ENCODE peak calls at places on chromosome 10, in six cellular contexts. One of them, this sample, is unnamed. For H3K9me3, the result is how much of the 10 kb centered on the place peaks cover.

GRCh38 chr10:90587561-90587960 is 270.3 kb downstream of the HTR7 start:
- DNase-seq in right lobe of liver: no peak
- DNase-seq in colonic mucosa: no peak
- DNase-seq in AG04450: no peak
- DNase-seq in heart right ventricle: no peak
- DNase-seq in heart left ventricle: no peak
- DNase-seq in this sample: no peak

GRCh38 chr10:113522460-113522859 is 30.4 kb upstream of the HABP2 start:
- DNase-seq in colonic mucosa: no peak
- DNase-seq in heart left ventricle: no peak
- DNase-seq in AG04450: no peak
- DNase-seq in right lobe of liver: no peak
- DNase-seq in heart right ventricle: no peak
- DNase-seq in this sample: no peak

GRCh38 chr10:93063977-93064660 is 3.5 kb downstream of the CYP26C1 start:
- DNase-seq in AG04450: no peak
- DNase-seq in heart left ventricle: no peak
- DNase-seq in heart right ventricle: no peak
- DNase-seq in colonic mucosa: no peak
- DNase-seq in right lobe of liver: no peak
- DNase-seq in this sample: no peak

GRCh38 chr10:102118867-102119266 is 1.3 kb downstream of the LDB1 start:
- DNase-seq in colonic mucosa: peak
- DNase-seq in heart right ventricle: peak
- DNase-seq in right lobe of liver: no peak
- DNase-seq in heart left ventricle: peak
- DNase-seq in AG04450: no peak
- DNase-seq in this sample: no peak

GRCh38 chr10:62589689-62590088 is 214.8 kb upstream of the ADO start:
- DNase-seq in heart left ventricle: no peak
- DNase-seq in colonic mucosa: no peak
- DNase-seq in right lobe of liver: no peak
- DNase-seq in heart right ventricle: no peak
- DNase-seq in AG04450: no peak
- DNase-seq in this sample: no peak

GRCh38 chr10:75681334-75681733 is 249.9 kb downstream of the LRMDA start:
- DNase-seq in AG04450: no peak
- DNase-seq in heart left ventricle: no peak
- DNase-seq in heart right ventricle: no peak
- DNase-seq in colonic mucosa: no peak
- DNase-seq in right lobe of liver: peak
- DNase-seq in this sample: no peak

GRCh38 chr10:119428789-119429188 is 113.7 kb downstream of the RGS10 start:
- DNase-seq in AG04450: no peak
- DNase-seq in heart right ventricle: no peak
- DNase-seq in heart left ventricle: no peak
- DNase-seq in right lobe of liver: peak
- DNase-seq in colonic mucosa: no peak
- DNase-seq in this sample: no peak

GRCh38 chr10:85645097-85645496 is 721.5 kb downstream of the GRID1 start:
- DNase-seq in AG04450: no peak
- DNase-seq in heart right ventricle: no peak
- DNase-seq in right lobe of liver: no peak
- DNase-seq in heart left ventricle: no peak
- DNase-seq in colonic mucosa: no peak
- DNase-seq in this sample: no peak

GRCh38 chr10:60735244-60735643 is 43.0 kb upstream of the CDK1 start:
- DNase-seq in heart left ventricle: no peak
- DNase-seq in AG04450: no peak
- DNase-seq in colonic mucosa: peak
- DNase-seq in right lobe of liver: no peak
- DNase-seq in heart right ventricle: no peak
- DNase-seq in this sample: no peak

GRCh38 chr10:30813872-30814471 is 184.4 kb upstream of the LYZL2 start:
- DNase-seq in right lobe of liver: no peak
- DNase-seq in colonic mucosa: no peak
- DNase-seq in heart left ventricle: no peak
- DNase-seq in AG04450: no peak
- DNase-seq in heart right ventricle: no peak
- DNase-seq in this sample: no peak

DNA sequence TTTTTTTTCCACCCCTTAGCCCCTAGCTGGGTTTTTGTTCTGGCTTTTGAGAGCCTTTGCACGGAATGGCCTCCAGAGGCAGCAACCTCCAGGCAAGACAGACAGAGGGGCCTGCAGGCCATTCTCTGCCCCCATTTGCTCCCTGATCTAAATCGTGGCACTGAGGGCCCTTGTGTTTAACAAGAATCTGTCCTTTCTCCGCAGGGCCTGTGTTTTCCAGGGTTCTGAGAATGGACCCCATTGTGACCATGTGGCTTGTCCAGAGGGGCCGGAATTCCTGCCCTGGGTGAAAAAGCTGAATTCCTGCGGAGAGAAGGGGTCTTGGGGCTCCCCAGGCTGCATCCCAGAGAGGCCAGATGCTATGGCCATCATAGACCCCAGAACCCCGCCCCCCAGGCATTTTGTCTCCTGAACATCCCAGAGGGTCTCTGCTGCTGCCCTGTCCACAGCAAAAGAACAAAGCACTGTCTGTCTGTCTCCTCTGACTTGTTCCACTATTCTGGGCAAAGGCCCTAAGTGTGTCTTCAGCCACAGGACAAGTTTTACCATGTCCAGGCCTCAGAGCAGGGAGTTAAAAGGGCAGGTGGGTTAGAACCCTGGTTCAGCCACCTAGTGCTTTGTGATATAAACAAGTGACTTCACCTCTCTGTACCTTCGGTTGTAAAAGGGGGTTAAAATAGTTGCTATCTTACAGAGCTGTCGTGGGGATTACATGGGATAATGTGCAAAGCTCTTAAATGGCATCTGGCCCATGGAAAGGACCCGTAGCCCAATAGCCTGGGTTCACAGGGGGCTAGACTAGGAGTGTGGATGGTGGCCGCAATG is 155.6 kb downstream of the SH3PXD2A start:
- DNase-seq in colonic mucosa: no peak
- DNase-seq in AG04450: no peak
- DNase-seq in heart left ventricle: no peak
- DNase-seq in right lobe of liver: no peak
- DNase-seq in heart right ventricle: no peak
- DNase-seq in this sample: no peak
- TF ChIP-seq CTCF in colonic mucosa: no peak
- TF ChIP-seq CTCF in AG04450: peak
- TF ChIP-seq CTCF in heart left ventricle: no peak
- TF ChIP-seq CTCF in right lobe of liver: no peak
- TF ChIP-seq CTCF in heart right ventricle: no peak
- TF ChIP-seq CTCF in this sample: no peak

GRCh38 chr10:132788180-132788830 is 2.4 kb upstream of the NKX6-2 start:
- DNase-seq in AG04450: no peak
- DNase-seq in heart left ventricle: no peak
- DNase-seq in colonic mucosa: no peak
- DNase-seq in right lobe of liver: no peak
- DNase-seq in heart right ventricle: no peak
- DNase-seq in this sample: no peak
- H3K9me3 ChIP-seq in AG04450: under half
- H3K9me3 ChIP-seq in heart left ventricle: under half
- H3K9me3 ChIP-seq in colonic mucosa: under half
- H3K9me3 ChIP-seq in right lobe of liver: under half
- H3K9me3 ChIP-seq in heart right ventricle: under half
- H3K9me3 ChIP-seq in this sample: under half

GRCh38 chr10:27724287-27724686 is 21.3 kb downstream of the MKX start:
- DNase-seq in AG04450: no peak
- DNase-seq in heart right ventricle: no peak
- DNase-seq in colonic mucosa: no peak
- DNase-seq in heart left ventricle: no peak
- DNase-seq in right lobe of liver: no peak
- DNase-seq in this sample: no peak
- TF ChIP-seq CTCF in AG04450: peak
- TF ChIP-seq CTCF in heart right ventricle: no peak
- TF ChIP-seq CTCF in colonic mucosa: no peak
- TF ChIP-seq CTCF in heart left ventricle: peak
- TF ChIP-seq CTCF in right lobe of liver: no peak
- TF ChIP-seq CTCF in this sample: no peak

GRCh38 chr10:14839305-14839695 is 1.2 kb downstream of the HSPA14 start:
- DNase-seq in heart right ventricle: no peak
- DNase-seq in right lobe of liver: no peak
- DNase-seq in colonic mucosa: peak
- DNase-seq in AG04450: no peak
- DNase-seq in heart left ventricle: no peak
- DNase-seq in this sample: no peak
- H3K9me3 ChIP-seq in heart right ventricle: under half
- H3K9me3 ChIP-seq in right lobe of liver: under half
- H3K9me3 ChIP-seq in colonic mucosa: under half
- H3K9me3 ChIP-seq in AG04450: under half
- H3K9me3 ChIP-seq in heart left ventricle: under half
- H3K9me3 ChIP-seq in this sample: under half

This sample was measured in CD8-positive, alpha-beta T cell.